ENCODE peak calls at places on chromosomes 13 and 19, in seven cellular contexts. M is D721Med; V is naive thymus-derived CD4-positive, alpha-beta T cell; Y is NAMALWA; S is GM04504; W is NCI-H1694; B is sigmoid colon. L is an unnamed sample.

GRCh38 chr19:1700733-1701663 is 48.6 kb upstream of the TCF3 start:
- DNase-seq in M (no peak), V (no peak), Y (no peak), S (no peak), W (no peak), B (no peak), L (no peak)

GRCh38 chr19:2051771-2052704 is 994 bp upstream of the MKNK2 start:
- DNase-seq in M (no peak), V (peak; percentile 57), Y (peak; percentile 77), S (no peak), W (no peak), B (peak; percentile 92), L (peak; percentile 53)

GRCh38 chr13:112943309-112944125 is 25.5 kb upstream of the MCF2L start:
- DNase-seq in M (no peak), V (peak; percentile 18), Y (no peak), S (no peak), W (peak; percentile 9), B (peak; percentile 71), L (peak; percentile 39)

GRCh38 chr19:39297931-39298634 is 1.9 kb downstream of the IFNL1 start:
- DNase-seq in M (no peak), V (no peak), Y (no peak), S (no peak), W (no peak), B (peak; percentile 52), L (peak; percentile 70)

GRCh38 chr19:5547881-5548280 is 19.9 kb downstream of the TINCR start:
- DNase-seq in M (peak; percentile 66), V (no peak), Y (peak; percentile 67), S (no peak), W (no peak), B (no peak), L (peak; percentile 27)

GRCh38 chr13:113023217-113023597 is 54.2 kb downstream of the MCF2L start:
- DNase-seq in M (no peak), V (no peak), Y (no peak), S (no peak), W (no peak), B (no peak), L (no peak)

GRCh38 chr13:110876592-110876991 is 38.3 kb downstream of the ANKRD10 start:
- DNase-seq in M (no peak), V (no peak), Y (peak; percentile 61), S (no peak), W (no peak), B (no peak), L (no peak)

GRCh38 chr19:6459356-6460098 is at the start of gene SLC25A23:
- DNase-seq in M (peak; percentile 93), V (peak; percentile 47), Y (peak; percentile 76), S (peak; percentile 10), W (peak; percentile 7), B (peak; percentile 87), L (peak; percentile 50)

GRCh38 chr13:35855531-35856019 is 275.6 kb downstream of the DCLK1 start:
- DNase-seq in M (no peak), V (no peak), Y (no peak), S (peak; percentile 32), W (no peak), B (no peak), L (peak; percentile 8)

GRCh38 chr19:5339950-5340636 is 519 bp downstream of the PTPRS start:
- DNase-seq in M (no peak), V (no peak), Y (no peak), S (no peak), W (no peak), B (no peak), L (peak; percentile 42)

GRCh38 chr13:34627905-34628682 is 314.0 kb upstream of the NBEA start:
- DNase-seq in M (no peak), V (no peak), Y (no peak), S (no peak), W (no peak), B (no peak), L (no peak)

GRCh38 chr19:32460476-32460875 is 54.9 kb downstream of the DPY19L3 start:
- DNase-seq in M (no peak), V (no peak), Y (no peak), S (no peak), W (no peak), B (no peak), L (no peak)

GRCh38 chr13:47289578-47289977 is 392.7 kb upstream of the HTR2A start:
- DNase-seq in M (no peak), V (no peak), Y (no peak), S (no peak), W (no peak), B (no peak), L (no peak)

GRCh38 chr19:31610036-31610435 is 260.8 kb upstream of the TSHZ3 start:
- DNase-seq in M (no peak), V (no peak), Y (no peak), S (no peak), W (no peak), B (no peak), L (no peak)

GRCh38 chr19:17468302-17469091 is 1.8 kb upstream of the SLC27A1 start:
- DNase-seq in M (no peak), V (no peak), Y (no peak), S (no peak), W (no peak), B (peak; percentile 91), L (no peak)

GRCh38 chr19:23305555-23305954 is 55.4 kb upstream of the ZNF724 start:
- DNase-seq in M (no peak), V (no peak), Y (peak; percentile 49), S (no peak), W (no peak), B (no peak), L (no peak)

GRCh38 chr19:51034704-51035103 is at the start of gene KLK12:
- DNase-seq in M (no peak), V (no peak), Y (no peak), S (no peak), W (no peak), B (no peak), L (no peak)

GRCh38 chr13:68047889-68048288 is 817.8 kb upstream of the PCDH9 start:
- DNase-seq in M (no peak), V (no peak), Y (no peak), S (no peak), W (no peak), B (no peak), L (no peak)

GRCh38 chr19:49440439-49441209 is 703 bp downstream of the SLC17A7 start:
- DNase-seq in M (no peak), V (no peak), Y (no peak), S (no peak), W (no peak), B (no peak), L (no peak)

GRCh38 chr19:56110515-56111448 is 10.3 kb downstream of the ZNF787 start:
- DNase-seq in M (no peak), V (no peak), Y (no peak), S (no peak), W (no peak), B (no peak), L (no peak)

GRCh38 chr19:45499196-45500180 is 1.2 kb downstream of the PPM1N start:
- DNase-seq in M (peak; percentile 84), V (peak; percentile 56), Y (peak; percentile 90), S (no peak), W (no peak), B (no peak), L (peak; percentile 80)

GRCh38 chr19:13014101-13014920 is 19.0 kb downstream of the NFIX start:
- DNase-seq in M (no peak), V (no peak), Y (no peak), S (no peak), W (no peak), B (no peak), L (no peak)

GRCh38 chr13:49225358-49226042 is 5.4 kb downstream of the MLNR start:
- DNase-seq in M (no peak), V (no peak), Y (no peak), S (no peak), W (no peak), B (no peak), L (no peak)

GRCh38 chr13:44734204-44734707 is 158.1 kb upstream of the TSC22D1 start:
- DNase-seq in M (no peak), V (no peak), Y (no peak), S (peak; percentile 21), W (peak; percentile 66), B (no peak), L (no peak)

GRCh38 chr19:30369833-30370232 is 2.4 kb upstream of the ZNF536 start:
- DNase-seq in M (no peak), V (no peak), Y (no peak), S (no peak), W (no peak), B (no peak), L (no peak)

GRCh38 chr13:71864094-71864980 is 2.7 kb downstream of the DACH1 start:
- DNase-seq in M (no peak), V (peak; percentile 16), Y (no peak), S (no peak), W (peak; percentile 58), B (peak; percentile 57), L (peak; percentile 8)

GRCh38 chr13:46172531-46172991 is 9.4 kb downstream of the LCP1 start:
- DNase-seq in M (no peak), V (peak; percentile 78), Y (peak; percentile 41), S (no peak), W (no peak), B (no peak), L (peak; percentile 73)

GRCh38 chr13:51003642-51004041 is 94.1 kb downstream of the RNASEH2B start:
- DNase-seq in M (no peak), V (no peak), Y (no peak), S (no peak), W (no peak), B (no peak), L (no peak)

GRCh38 chr19:51003316-51003715 is 1.9 kb upstream of the KLK8 start:
- DNase-seq in M (no peak), V (no peak), Y (no peak), S (no peak), W (no peak), B (no peak), L (no peak)

GRCh38 chr13:22549126-22549525 is 631.7 kb upstream of the SGCG start:
- DNase-seq in M (no peak), V (no peak), Y (no peak), S (no peak), W (no peak), B (no peak), L (no peak)

GRCh38 chr19:37779139-37780035 is at the start of gene ZNF573:
- DNase-seq in M (peak; percentile 57), V (peak; percentile 93), Y (peak; percentile 94), S (peak; percentile 75), W (peak; percentile 14), B (peak; percentile 87), L (peak; percentile 77)

GRCh38 chr13:76791290-76791664 is 94.9 kb downstream of the KCTD12 start:
- DNase-seq in M (no peak), V (no peak), Y (no peak), S (no peak), W (no peak), B (no peak), L (no peak)

GRCh38 chr13:114140909-114141255 is 8.5 kb upstream of the RASA3 start:
- DNase-seq in M (no peak), V (peak; percentile 66), Y (no peak), S (no peak), W (no peak), B (peak; percentile 50), L (peak; percentile 55)